ENCODE peak calls at places on chromosomes 2 and 18, in seven cellular contexts. A, U, O, J, K, Q and Y are unnamed samples.

GRCh38 chr2:189474526-189474925 is 33.3 kb downstream of the WDR75 start:
- DNase-seq in A (no peak), U (no peak), O (no peak), J (no peak), K (no peak), Q (no peak), Y (no peak)

GRCh38 chr2:172811027-172811426 is 75.4 kb downstream of the RAPGEF4 start:
- DNase-seq in A (no peak), U (no peak), O (no peak), J (no peak), K (no peak), Q (no peak), Y (no peak)

GRCh38 chr18:63578357-63578958 is 8.7 kb upstream of the SERPINB13 start:
- DNase-seq in A (no peak), U (peak), O (no peak), J (peak), K (peak), Q (no peak), Y (no peak)

GRCh38 chr18:49756135-49756534 is 57.2 kb downstream of the ACAA2 start:
- DNase-seq in A (no peak), U (no peak), O (no peak), J (no peak), K (no peak), Q (no peak), Y (no peak)

GRCh38 chr2:117771969-117772630 is 42.4 kb upstream of the DDX18 start:
- DNase-seq in A (no peak), U (peak), O (no peak), J (no peak), K (peak), Q (no peak), Y (no peak)

GRCh38 chr2:44951714-44952113 is 10.2 kb downstream of the SIX3 start:
- DNase-seq in A (no peak), U (no peak), O (no peak), J (no peak), K (no peak), Q (no peak), Y (no peak)

GRCh38 chr2:224086226-224086911 is 47.3 kb upstream of the SERPINE2 start:
- DNase-seq in A (no peak), U (peak), O (no peak), J (peak), K (peak), Q (no peak), Y (no peak)

GRCh38 chr2:30653847-30654246 is 153.4 kb downstream of the CAPN13 start:
- DNase-seq in A (no peak), U (no peak), O (no peak), J (no peak), K (no peak), Q (no peak), Y (no peak)

GRCh38 chr2:163667064-163667887 is 68.5 kb downstream of the FIGN start:
- DNase-seq in A (no peak), U (no peak), O (no peak), J (peak), K (peak), Q (no peak), Y (no peak)

GRCh38 chr2:240223631-240224030 is 83.2 kb upstream of the OTOS start:
- DNase-seq in A (no peak), U (no peak), O (no peak), J (no peak), K (no peak), Q (no peak), Y (no peak)

GRCh38 chr2:236334122-236334876 is 70.1 kb upstream of the ASB18 start:
- DNase-seq in A (no peak), U (no peak), O (no peak), J (no peak), K (peak), Q (no peak), Y (no peak)

GRCh38 chr2:167383610-167384194 is 495.4 kb downstream of the XIRP2 start:
- DNase-seq in A (no peak), U (no peak), O (no peak), J (no peak), K (no peak), Q (no peak), Y (no peak)

GRCh38 chr2:30915485-30915884 is 108.2 kb upstream of the CAPN13 start:
- DNase-seq in A (no peak), U (peak), O (peak), J (no peak), K (no peak), Q (peak), Y (no peak)